ENCODE peak calls at places on chromosomes 16 and 17, in seven cellular contexts. One of them, this sample, is unnamed.

GRCh38 chr16:89410794-89411309 is 79.5 kb downstream of the ANKRD11 start:
- DNase-seq in brain microvascular endothelial cell: peak
- DNase-seq in astrocyte of the cerebellum: peak
- DNase-seq in uterus: no peak
- DNase-seq in AG09309: peak
- DNase-seq in PC-3: no peak
- DNase-seq in cardiac muscle cell: peak
- DNase-seq in this sample: peak

GRCh38 chr17:65027305-65027704 is 29.2 kb downstream of the GNA13 start:
- DNase-seq in brain microvascular endothelial cell: peak
- DNase-seq in astrocyte of the cerebellum: peak
- DNase-seq in uterus: no peak
- DNase-seq in AG09309: no peak
- DNase-seq in PC-3: peak
- DNase-seq in cardiac muscle cell: peak
- DNase-seq in this sample: no peak

GRCh38 chr17:82232322-82232785 is 3.5 kb downstream of the SLC16A3 start:
- DNase-seq in brain microvascular endothelial cell: no peak
- DNase-seq in astrocyte of the cerebellum: no peak
- DNase-seq in uterus: peak
- DNase-seq in AG09309: no peak
- DNase-seq in PC-3: no peak
- DNase-seq in cardiac muscle cell: no peak
- DNase-seq in this sample: no peak

GRCh38 chr17:68498479-68499326 is 13.5 kb upstream of the PRKAR1A start:
- DNase-seq in brain microvascular endothelial cell: no peak
- DNase-seq in astrocyte of the cerebellum: no peak
- DNase-seq in uterus: peak
- DNase-seq in AG09309: no peak
- DNase-seq in PC-3: no peak
- DNase-seq in cardiac muscle cell: peak
- DNase-seq in this sample: no peak

GRCh38 chr17:17075037-17075755 is 32.9 kb downstream of the MPRIP start:
- DNase-seq in brain microvascular endothelial cell: peak
- DNase-seq in astrocyte of the cerebellum: no peak
- DNase-seq in uterus: peak
- DNase-seq in AG09309: peak
- DNase-seq in PC-3: no peak
- DNase-seq in cardiac muscle cell: peak
- DNase-seq in this sample: no peak

GRCh38 chr17:17626151-17626805 is 34.8 kb upstream of the PEMT start:
- DNase-seq in brain microvascular endothelial cell: no peak
- DNase-seq in astrocyte of the cerebellum: no peak
- DNase-seq in uterus: no peak
- DNase-seq in AG09309: no peak
- DNase-seq in PC-3: no peak
- DNase-seq in cardiac muscle cell: no peak
- DNase-seq in this sample: no peak

GRCh38 chr17:10745231-10745630 is 15.4 kb upstream of the TMEM220 start:
- DNase-seq in brain microvascular endothelial cell: no peak
- DNase-seq in astrocyte of the cerebellum: no peak
- DNase-seq in uterus: no peak
- DNase-seq in AG09309: no peak
- DNase-seq in PC-3: no peak
- DNase-seq in cardiac muscle cell: peak
- DNase-seq in this sample: no peak

GRCh38 chr17:74780443-74781238 is 4.5 kb upstream of the NAT9 start:
- DNase-seq in brain microvascular endothelial cell: no peak
- DNase-seq in astrocyte of the cerebellum: no peak
- DNase-seq in uterus: no peak
- DNase-seq in AG09309: no peak
- DNase-seq in PC-3: peak
- DNase-seq in cardiac muscle cell: no peak
- DNase-seq in this sample: no peak

GRCh38 chr16:49399594-49400364 is 26.2 kb downstream of the C16orf78 start:
- DNase-seq in brain microvascular endothelial cell: no peak
- DNase-seq in astrocyte of the cerebellum: no peak
- DNase-seq in uterus: no peak
- DNase-seq in AG09309: no peak
- DNase-seq in PC-3: no peak
- DNase-seq in cardiac muscle cell: no peak
- DNase-seq in this sample: no peak

GRCh38 chr17:8803531-8804416 is 4.6 kb upstream of the MFSD6L start:
- DNase-seq in brain microvascular endothelial cell: no peak
- DNase-seq in astrocyte of the cerebellum: no peak
- DNase-seq in uterus: no peak
- DNase-seq in AG09309: no peak
- DNase-seq in PC-3: no peak
- DNase-seq in cardiac muscle cell: no peak
- DNase-seq in this sample: no peak

GRCh38 chr16:87043273-87044030 is 273.7 kb downstream of the C16orf95 start:
- DNase-seq in brain microvascular endothelial cell: no peak
- DNase-seq in astrocyte of the cerebellum: no peak
- DNase-seq in uterus: no peak
- DNase-seq in AG09309: no peak
- DNase-seq in PC-3: no peak
- DNase-seq in cardiac muscle cell: peak
- DNase-seq in this sample: no peak

GRCh38 chr17:7586673-7587419 is 3.0 kb downstream of the SOX15 start:
- DNase-seq in brain microvascular endothelial cell: no peak
- DNase-seq in astrocyte of the cerebellum: no peak
- DNase-seq in uterus: no peak
- DNase-seq in AG09309: no peak
- DNase-seq in PC-3: peak
- DNase-seq in cardiac muscle cell: no peak
- DNase-seq in this sample: no peak

GRCh38 chr17:10114931-10115535 is 83.4 kb downstream of the GAS7 start:
- DNase-seq in brain microvascular endothelial cell: peak
- DNase-seq in astrocyte of the cerebellum: peak
- DNase-seq in uterus: peak
- DNase-seq in AG09309: peak
- DNase-seq in PC-3: peak
- DNase-seq in cardiac muscle cell: peak
- DNase-seq in this sample: peak

GRCh38 chr16:74580828-74581227 is 26.1 kb downstream of the GLG1 start:
- DNase-seq in brain microvascular endothelial cell: no peak
- DNase-seq in astrocyte of the cerebellum: no peak
- DNase-seq in uterus: no peak
- DNase-seq in AG09309: no peak
- DNase-seq in PC-3: no peak
- DNase-seq in cardiac muscle cell: no peak
- DNase-seq in this sample: no peak

GRCh38 chr16:70703041-70703834 is 17.4 kb upstream of the MTSS2 start:
- DNase-seq in brain microvascular endothelial cell: peak
- DNase-seq in astrocyte of the cerebellum: peak
- DNase-seq in uterus: peak
- DNase-seq in AG09309: peak
- DNase-seq in PC-3: no peak
- DNase-seq in cardiac muscle cell: peak
- DNase-seq in this sample: peak

GRCh38 chr17:4815043-4815675 is 8.2 kb downstream of the PLD2 start:
- DNase-seq in brain microvascular endothelial cell: no peak
- DNase-seq in astrocyte of the cerebellum: no peak
- DNase-seq in uterus: no peak
- DNase-seq in AG09309: no peak
- DNase-seq in PC-3: no peak
- DNase-seq in cardiac muscle cell: no peak
- DNase-seq in this sample: no peak

GRCh38 chr17:9729034-9729650 is 62.2 kb downstream of the DHRS7C start:
- DNase-seq in brain microvascular endothelial cell: no peak
- DNase-seq in astrocyte of the cerebellum: peak
- DNase-seq in uterus: no peak
- DNase-seq in AG09309: no peak
- DNase-seq in PC-3: peak
- DNase-seq in cardiac muscle cell: peak
- DNase-seq in this sample: peak

GRCh38 chr17:35765086-35765710 is 4.5 kb downstream of the C17orf50 start:
- DNase-seq in brain microvascular endothelial cell: no peak
- DNase-seq in astrocyte of the cerebellum: no peak
- DNase-seq in uterus: no peak
- DNase-seq in AG09309: no peak
- DNase-seq in PC-3: no peak
- DNase-seq in cardiac muscle cell: no peak
- DNase-seq in this sample: no peak

GRCh38 chr17:29567362-29568330 is 809 bp upstream of the ABHD15 start:
- DNase-seq in brain microvascular endothelial cell: peak
- DNase-seq in astrocyte of the cerebellum: no peak
- DNase-seq in uterus: peak
- DNase-seq in AG09309: no peak
- DNase-seq in PC-3: peak
- DNase-seq in cardiac muscle cell: peak
- DNase-seq in this sample: no peak
- TF ChIP-seq CTCF in brain microvascular endothelial cell: peak
- TF ChIP-seq CTCF in astrocyte of the cerebellum: no peak
- TF ChIP-seq CTCF in uterus: peak
- TF ChIP-seq CTCF in AG09309: peak
- TF ChIP-seq CTCF in PC-3: peak
- TF ChIP-seq CTCF in cardiac muscle cell: peak
- TF ChIP-seq CTCF in this sample: peak

GRCh38 chr16:4561565-4561964 is 5.4 kb downstream of the C16orf96 start:
- DNase-seq in brain microvascular endothelial cell: no peak
- DNase-seq in astrocyte of the cerebellum: no peak
- DNase-seq in uterus: no peak
- DNase-seq in AG09309: no peak
- DNase-seq in PC-3: no peak
- DNase-seq in cardiac muscle cell: no peak
- DNase-seq in this sample: no peak
- H3K4me3 ChIP-seq in brain microvascular endothelial cell: no peak
- H3K4me3 ChIP-seq in astrocyte of the cerebellum: no peak
- H3K4me3 ChIP-seq in uterus: no peak
- H3K4me3 ChIP-seq in AG09309: no peak
- H3K4me3 ChIP-seq in PC-3: no peak
- H3K4me3 ChIP-seq in cardiac muscle cell: no peak
- H3K4me3 ChIP-seq in this sample: no peak

GRCh38 chr17:41324180-41325075 is 8.9 kb upstream of the KRTAP17-1 start:
- DNase-seq in brain microvascular endothelial cell: no peak
- DNase-seq in astrocyte of the cerebellum: no peak
- DNase-seq in uterus: no peak
- DNase-seq in AG09309: no peak
- DNase-seq in PC-3: peak
- DNase-seq in cardiac muscle cell: no peak
- DNase-seq in this sample: no peak
- TF ChIP-seq CTCF in brain microvascular endothelial cell: peak
- TF ChIP-seq CTCF in astrocyte of the cerebellum: no peak
- TF ChIP-seq CTCF in uterus: peak
- TF ChIP-seq CTCF in AG09309: peak
- TF ChIP-seq CTCF in PC-3: peak
- TF ChIP-seq CTCF in cardiac muscle cell: no peak
- TF ChIP-seq CTCF in this sample: peak

GRCh38 chr16:81612351-81613170 is 166.5 kb upstream of the PLCG2 start:
- DNase-seq in brain microvascular endothelial cell: no peak
- DNase-seq in astrocyte of the cerebellum: no peak
- DNase-seq in uterus: peak
- DNase-seq in AG09309: no peak
- DNase-seq in PC-3: no peak
- DNase-seq in cardiac muscle cell: peak
- DNase-seq in this sample: no peak
- H3K4me3 ChIP-seq in brain microvascular endothelial cell: no peak
- H3K4me3 ChIP-seq in astrocyte of the cerebellum: no peak
- H3K4me3 ChIP-seq in uterus: no peak
- H3K4me3 ChIP-seq in AG09309: no peak
- H3K4me3 ChIP-seq in PC-3: no peak
- H3K4me3 ChIP-seq in cardiac muscle cell: no peak
- H3K4me3 ChIP-seq in this sample: no peak

DNA sequence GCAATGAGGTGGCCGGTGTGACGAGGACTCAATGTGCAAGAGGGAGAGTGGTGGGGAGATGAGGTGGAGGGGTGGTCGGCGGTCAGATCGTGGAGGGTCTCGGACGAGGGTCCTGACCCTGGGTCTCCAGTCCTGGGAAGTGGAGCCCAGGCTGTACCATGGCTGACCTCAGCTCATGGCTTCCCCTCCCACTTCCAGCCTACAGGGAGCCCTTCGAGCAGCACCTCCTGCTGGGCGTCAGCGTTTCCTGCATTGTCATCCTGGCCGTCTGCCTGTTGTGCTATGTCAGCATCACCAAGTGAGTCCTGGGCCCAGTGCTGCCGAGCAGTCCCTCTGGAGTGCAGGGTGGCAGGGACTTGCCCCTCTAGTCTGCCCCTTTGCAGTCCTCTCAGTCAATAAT is 41.8 kb downstream of the IL4R start:
- DNase-seq in brain microvascular endothelial cell: peak
- DNase-seq in astrocyte of the cerebellum: no peak
- DNase-seq in uterus: no peak
- DNase-seq in AG09309: no peak
- DNase-seq in PC-3: peak
- DNase-seq in cardiac muscle cell: peak
- DNase-seq in this sample: no peak
- TF ChIP-seq CTCF in brain microvascular endothelial cell: peak
- TF ChIP-seq CTCF in astrocyte of the cerebellum: peak
- TF ChIP-seq CTCF in uterus: peak
- TF ChIP-seq CTCF in AG09309: peak
- TF ChIP-seq CTCF in PC-3: peak
- TF ChIP-seq CTCF in cardiac muscle cell: peak
- TF ChIP-seq CTCF in this sample: peak

DNA sequence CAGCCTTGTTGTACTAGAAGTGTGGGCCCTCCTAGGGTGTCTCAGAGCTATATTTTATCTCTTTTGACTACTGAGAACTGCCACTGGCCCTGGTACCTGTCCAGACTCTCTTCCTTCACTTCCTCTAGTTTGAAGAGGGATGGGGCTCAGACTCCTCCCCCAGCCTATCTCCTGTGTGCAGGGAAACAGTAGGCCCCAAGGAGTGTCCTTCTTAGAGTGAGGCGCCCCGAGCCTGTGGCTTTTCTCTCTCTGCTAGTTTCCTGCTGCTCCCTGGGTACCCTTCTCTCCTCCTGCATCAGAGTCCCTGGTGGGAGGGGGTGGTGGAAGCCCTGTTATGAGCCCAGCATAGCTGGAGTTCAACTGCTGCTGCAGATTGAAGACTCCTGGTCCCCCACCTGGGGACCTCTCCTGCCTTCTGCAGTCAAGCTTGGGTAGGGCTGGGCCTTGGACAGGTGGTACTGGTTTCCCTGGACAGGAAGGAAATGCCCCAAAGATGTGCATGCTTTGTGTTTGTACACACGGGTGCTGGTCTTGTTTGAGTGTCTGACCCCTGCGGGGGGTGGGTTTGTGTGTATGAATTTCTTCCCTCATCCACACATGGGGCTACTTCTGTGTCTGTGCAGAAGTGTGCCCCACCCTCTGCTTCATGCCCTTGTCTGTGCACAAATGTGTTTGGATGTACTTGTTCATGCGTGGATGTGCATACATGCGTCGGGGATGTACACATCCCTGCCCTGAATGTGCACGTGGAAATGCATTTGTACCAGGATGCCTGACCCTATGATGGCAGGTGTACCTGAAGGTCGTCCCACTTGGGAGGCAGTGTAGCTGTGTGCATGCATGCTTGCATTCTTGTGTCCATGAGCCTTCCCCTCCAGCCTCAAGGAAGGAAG is 6.9 kb downstream of the RARA start:
- DNase-seq in brain microvascular endothelial cell: no peak
- DNase-seq in astrocyte of the cerebellum: no peak
- DNase-seq in uterus: peak
- DNase-seq in AG09309: no peak
- DNase-seq in PC-3: no peak
- DNase-seq in cardiac muscle cell: no peak
- DNase-seq in this sample: no peak
- H3K4me3 ChIP-seq in brain microvascular endothelial cell: peak
- H3K4me3 ChIP-seq in astrocyte of the cerebellum: no peak
- H3K4me3 ChIP-seq in uterus: peak
- H3K4me3 ChIP-seq in AG09309: no peak
- H3K4me3 ChIP-seq in PC-3: peak
- H3K4me3 ChIP-seq in cardiac muscle cell: no peak
- H3K4me3 ChIP-seq in this sample: no peak